ENCODE peak calls at places on chromosomes 6 and 20, in five cellular contexts. I is hypothalamus; B is GM04504; Z is activated naive CD4-positive, alpha-beta T cell; R is NT2/D1. J is an unnamed sample.

GRCh38 chr6:118489990-118490389 is 58.1 kb upstream of the PLN start:
- DNase-seq in I (no peak), B (no peak), Z (no peak), R (no peak), J (no peak)

GRCh38 chr20:57948177-57948955 is 238.6 kb upstream of the PMEPA1 start:
- DNase-seq in I (no peak), B (no peak), Z (no peak), R (no peak), J (no peak)

GRCh38 chr6:157989541-157990289 is 8.1 kb downstream of the SYNJ2 start:
- DNase-seq in I (no peak), B (no peak), Z (no peak), R (no peak), J (no peak)

GRCh38 chr6:63904844-63905243 is 269.2 kb downstream of the PHF3 start:
- DNase-seq in I (no peak), B (no peak), Z (no peak), R (no peak), J (no peak)

GRCh38 chr6:29107758-29108157 is at the start of gene OR2J3:
- DNase-seq in I (no peak), B (no peak), Z (no peak), R (no peak), J (no peak)

GRCh38 chr6:132683543-132683942 is 24.6 kb upstream of the TAAR1 start:
- DNase-seq in I (no peak), B (no peak), Z (no peak), R (no peak), J (no peak)

GRCh38 chr6:79570802-79571367 is 33.7 kb upstream of the LCA5 start:
- DNase-seq in I (no peak), B (no peak), Z (no peak), R (no peak), J (peak; percentile 9)

GRCh38 chr6:157727629-157728182 is 95.3 kb upstream of the SNX9 start:
- DNase-seq in I (no peak), B (no peak), Z (no peak), R (no peak), J (no peak)

GRCh38 chr6:163443985-163444553 is 29.6 kb downstream of the QKI start:
- DNase-seq in I (no peak), B (no peak), Z (no peak), R (no peak), J (no peak)

GRCh38 chr6:127924440-127924839 is 23.6 kb upstream of the THEMIS start:
- DNase-seq in I (no peak), B (no peak), Z (no peak), R (no peak), J (no peak)

GRCh38 chr20:53623454-53624206 is 30.0 kb upstream of the ZNF217 start:
- DNase-seq in I (no peak), B (peak; percentile 69), Z (no peak), R (peak; percentile 61), J (peak; percentile 44)

GRCh38 chr6:4447646-4448315 is 312.4 kb upstream of the ECI2 start:
- DNase-seq in I (no peak), B (no peak), Z (no peak), R (no peak), J (no peak)

GRCh38 chr20:21105429-21106170 is 558 bp downstream of the LINC00237 start:
- DNase-seq in I (no peak), B (no peak), Z (no peak), R (no peak), J (no peak)

GRCh38 chr20:33490023-33490933 is at the start of gene CBFA2T2:
- DNase-seq in I (peak; percentile 51), B (peak; percentile 31), Z (peak; percentile 43), R (no peak), J (peak; percentile 78)